ENCODE peak calls at places on chromosomes 3 and 15, in six cellular contexts. D is tibial nerve, Z is coronary artery, T is ovary, O is adrenal gland, R is nephron progenitor cell. K is an unnamed sample.

GRCh38 chr15:35854398-35854797 is 308.4 kb upstream of the DPH6 start:
- DNase-seq in Z (no peak), O (no peak), D (no peak), R (no peak), T (no peak), K (no peak)

GRCh38 chr15:91409430-91409829 is 309.4 kb downstream of the SV2B start:
- DNase-seq in Z (no peak), O (no peak), R (no peak), T (no peak), D (no peak), K (no peak)

GRCh38 chr3:108437439-108437838 is 73.0 kb downstream of the MYH15 start:
- DNase-seq in D (no peak), R (no peak), T (no peak), Z (no peak), O (no peak), K (no peak)

GRCh38 chr3:155871746-155872158 is 1.3 kb downstream of the GMPS start:
- DNase-seq in Z (no peak), T (no peak), D (no peak), R (no peak), O (no peak), K (no peak)

GRCh38 chr15:77844798-77845446 is 212.2 kb upstream of the LINGO1 start:
- DNase-seq in T (no peak), O (no peak), Z (no peak), R (no peak), D (no peak), K (no peak)

GRCh38 chr3:73765878-73766564 is 141.3 kb upstream of the PDZRN3 start:
- DNase-seq in T (no peak), R (no peak), O (no peak), D (peak; percentile 43), Z (no peak), K (no peak)

GRCh38 chr3:161221881-161222600 is 930 bp downstream of the NMD3 start:
- DNase-seq in T (no peak), Z (no peak), R (peak; percentile 10), O (no peak), D (peak; percentile 24), K (no peak)

GRCh38 chr3:172148269-172148668 is 108.9 kb downstream of the FNDC3B start:
- DNase-seq in D (no peak), T (no peak), O (no peak), Z (no peak), R (no peak), K (no peak)

GRCh38 chr3:39637807-39638206 is 170.3 kb downstream of the MOBP start:
- DNase-seq in R (no peak), T (no peak), O (no peak), D (no peak), Z (no peak), K (no peak)

GRCh38 chr15:25427861-25428260 is 11.0 kb downstream of the UBE3A start:
- DNase-seq in O (no peak), R (no peak), Z (no peak), T (no peak), D (no peak), K (no peak)

GRCh38 chr3:129593595-129594339 is 12.7 kb downstream of the PLXND1 start:
- DNase-seq in Z (no peak), R (peak; percentile 57), T (no peak), D (no peak), O (no peak), K (peak; percentile 49)

GRCh38 chr15:37824717-37825382 is 109.6 kb upstream of the TMCO5A start:
- DNase-seq in D (no peak), R (no peak), T (no peak), O (peak; percentile 60), Z (no peak), K (no peak)

GRCh38 chr3:36846406-36846805 is 82.1 kb upstream of the DCLK3 start:
- DNase-seq in T (no peak), Z (no peak), D (no peak), R (no peak), O (no peak), K (no peak)

GRCh38 chr3:36842275-36842674 is 77.9 kb upstream of the DCLK3 start:
- DNase-seq in R (no peak), Z (no peak), D (no peak), T (no peak), O (no peak), K (no peak)

GRCh38 chr3:36840453-36840921 is 76.1 kb upstream of the DCLK3 start:
- DNase-seq in O (no peak), Z (no peak), D (peak; percentile 16), R (no peak), T (no peak), K (no peak)

GRCh38 chr3:36843065-36844051 is 79.0 kb upstream of the DCLK3 start:
- DNase-seq in D (no peak), R (peak; percentile 27), Z (no peak), T (no peak), O (no peak), K (peak; percentile 83)
- TF ChIP-seq CTCF in D (peak; percentile 27), R (peak; percentile 24), Z (no peak), T (no peak), O (no peak), K (peak; percentile 82)

DNA sequence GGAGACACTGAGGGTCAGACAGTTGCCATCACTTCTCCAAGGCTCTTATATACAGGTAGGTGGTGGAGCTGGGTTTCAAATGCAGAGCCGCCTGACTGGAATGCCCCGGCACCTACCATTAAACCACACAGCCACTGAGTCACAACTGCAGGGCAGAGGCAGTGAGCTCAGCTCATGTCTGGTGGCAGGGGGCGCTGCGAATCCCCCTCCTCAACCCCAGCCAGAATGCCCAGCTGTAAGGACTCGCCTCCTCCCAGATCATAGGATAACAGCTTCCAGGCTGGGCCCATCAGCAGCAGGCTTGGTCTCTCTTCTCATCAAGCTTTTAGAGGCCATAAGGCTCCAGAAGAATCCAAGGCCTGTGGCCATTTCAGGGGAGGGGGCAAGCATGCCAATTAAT is 26.4 kb downstream of the ADCY5 start:
- DNase-seq in Z (no peak), R (no peak), D (no peak), T (no peak), O (no peak), K (peak; percentile 50)
- TF ChIP-seq CTCF in Z (no peak), R (no peak), D (no peak), T (no peak), O (no peak), K (peak; percentile 48)

GRCh38 chr3:31709005-31709404 is 176.3 kb downstream of the STT3B start:
- DNase-seq in D (no peak), R (no peak), T (no peak), Z (no peak), O (no peak), K (no peak)
- TF ChIP-seq CTCF in D (no peak), R (no peak), T (no peak), Z (no peak), O (no peak), K (no peak)

DNA sequence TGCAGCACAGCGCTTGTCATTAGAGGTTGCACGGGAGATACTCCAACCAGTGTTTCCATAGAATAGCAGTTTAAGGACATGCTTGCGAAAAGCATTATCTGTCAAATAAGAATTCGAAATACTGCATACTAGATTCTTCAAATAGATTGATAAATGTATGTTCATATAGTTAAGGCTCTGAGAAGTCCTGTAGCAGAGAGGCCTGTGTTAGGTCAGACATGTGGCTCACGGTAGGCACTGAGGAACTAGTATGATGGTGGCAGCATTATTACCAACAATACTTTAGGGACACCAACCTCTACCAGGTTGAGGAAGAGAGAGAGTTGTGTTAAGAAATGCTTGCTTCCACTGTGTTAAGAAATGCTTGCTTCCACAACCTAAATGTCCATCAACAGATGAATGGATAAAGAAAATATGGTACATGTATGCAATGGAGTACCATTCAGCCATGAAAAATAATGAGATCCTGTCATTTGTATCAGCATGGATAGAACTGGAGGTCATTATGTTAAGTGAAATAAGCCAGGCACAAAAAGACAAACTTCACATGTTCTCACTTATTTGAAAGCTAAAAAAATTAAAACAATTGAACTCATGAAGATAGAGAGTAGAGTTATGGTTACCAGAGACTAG is 14.9 kb downstream of the MTMR14 start:
- DNase-seq in R (no peak), O (no peak), T (no peak), D (no peak), Z (no peak), K (no peak)
- TF ChIP-seq CTCF in R (no peak), O (no peak), T (no peak), D (no peak), Z (no peak), K (no peak)

GRCh38 chr3:57696861-57697321 is 4.0 kb upstream of the DENND6A start:
- DNase-seq in T (no peak), Z (no peak), O (no peak), D (no peak), R (no peak), K (no peak)
- TF ChIP-seq CTCF in T (no peak), Z (no peak), O (no peak), D (no peak), R (no peak), K (no peak)

GRCh38 chr3:102687851-102688555 is 253.2 kb downstream of the ZPLD1 start:
- DNase-seq in D (no peak), O (no peak), T (no peak), Z (no peak), R (no peak), K (no peak)

GRCh38 chr3:102682761-102683160 is 247.9 kb downstream of the ZPLD1 start:
- DNase-seq in T (no peak), R (no peak), Z (no peak), O (no peak), D (no peak), K (no peak)

GRCh38 chr3:102688556-102688930 is 253.7 kb downstream of the ZPLD1 start:
- DNase-seq in O (no peak), D (no peak), T (no peak), R (no peak), Z (no peak), K (no peak)

GRCh38 chr3:102691507-102691906 is 256.7 kb downstream of the ZPLD1 start:
- DNase-seq in O (no peak), R (no peak), Z (no peak), D (no peak), T (no peak), K (no peak)

GRCh38 chr3:102686792-102687191 is 252.0 kb downstream of the ZPLD1 start:
- DNase-seq in D (no peak), Z (no peak), T (no peak), R (no peak), O (no peak), K (no peak)
- TF ChIP-seq CTCF in D (no peak), Z (no peak), T (no peak), R (no peak), O (no peak), K (peak; percentile 42)

GRCh38 chr3:14152963-14153355 is 25.4 kb downstream of the XPC start:
- DNase-seq in D (no peak), O (no peak), Z (no peak), R (no peak), T (no peak), K (no peak)
- TF ChIP-seq CTCF in D (no peak), O (no peak), Z (no peak), R (no peak), T (no peak), K (no peak)

GRCh38 chr15:88029696-88030095 is 226.8 kb downstream of the NTRK3 start:
- DNase-seq in Z (no peak), O (no peak), D (no peak), T (no peak), R (no peak), K (no peak)

GRCh38 chr15:88023956-88024355 is 232.6 kb downstream of the NTRK3 start:
- DNase-seq in R (no peak), T (no peak), Z (no peak), O (no peak), D (no peak), K (no peak)

GRCh38 chr15:88032787-88033186 is 223.8 kb downstream of the NTRK3 start:
- DNase-seq in Z (no peak), D (no peak), T (no peak), R (no peak), O (no peak), K (no peak)

GRCh38 chr15:88031461-88031860 is 225.1 kb downstream of the NTRK3 start:
- DNase-seq in T (no peak), Z (no peak), D (no peak), R (no peak), O (no peak), K (no peak)

GRCh38 chr15:88028024-88028423 is 228.5 kb downstream of the NTRK3 start:
- DNase-seq in Z (no peak), D (no peak), T (no peak), R (no peak), O (no peak), K (peak; percentile 49)
- TF ChIP-seq CTCF in Z (no peak), D (no peak), T (no peak), R (no peak), O (no peak), K (peak; percentile 69)